ENCODE peak calls at places on chromosome 21, in four cellular contexts. O is Daoy, A is tibial nerve, F is H7. Y is an unnamed sample.

GRCh38 chr21:34157456-34158025 is 84.2 kb downstream of the MRPS6 start:
- DNase-seq in O (no peak), A (no peak), F (no peak), Y (no peak)

GRCh38 chr21:36854391-36854790 is 112.1 kb downstream of the HLCS start:
- DNase-seq in O (peak; percentile 58), A (no peak), F (peak; percentile 80), Y (no peak)

GRCh38 chr21:40924641-40925040 is 77.7 kb upstream of the DSCAM start:
- DNase-seq in O (no peak), A (no peak), F (no peak), Y (no peak)

GRCh38 chr21:31604591-31605190 is 54.8 kb upstream of the SOD1 start:
- DNase-seq in O (peak; percentile 80), A (peak; percentile 25), F (peak; percentile 72), Y (peak; percentile 23)

GRCh38 chr21:34243562-34243961 is 120.2 kb upstream of the KCNE2 start:
- DNase-seq in O (peak; percentile 18), A (no peak), F (peak; percentile 51), Y (no peak)

GRCh38 chr21:39153373-39153772 is 29.9 kb downstream of the PSMG1 start:
- DNase-seq in O (peak; percentile 35), A (no peak), F (peak; percentile 61), Y (no peak)

GRCh38 chr21:44710756-44711326 is 531 bp downstream of the TSPEAR start:
- DNase-seq in O (no peak), A (peak; percentile 7), F (peak; percentile 78), Y (no peak)

GRCh38 chr21:15682977-15683376 is 46.8 kb upstream of the USP25 start:
- DNase-seq in O (no peak), A (no peak), F (no peak), Y (no peak)

GRCh38 chr21:21907271-21907670 is 909.1 kb downstream of the NCAM2 start:
- DNase-seq in O (no peak), A (no peak), F (no peak), Y (no peak)

GRCh38 chr21:39347537-39347936 is 1.4 kb downstream of the HMGN1 start:
- DNase-seq in O (no peak), A (no peak), F (no peak), Y (no peak)

GRCh38 chr21:45517249-45518065 is 24.8 kb downstream of the SLC19A1 start:
- DNase-seq in O (no peak), A (no peak), F (no peak), Y (no peak)

GRCh38 chr21:34181418-34181817 is 108.0 kb downstream of the MRPS6 start:
- DNase-seq in O (no peak), A (no peak), F (no peak), Y (no peak)

GRCh38 chr21:42385619-42386018 is 10.2 kb downstream of the TMPRSS3 start:
- DNase-seq in O (no peak), A (no peak), F (no peak), Y (no peak)

GRCh38 chr21:30880914-30881313 is 466 bp downstream of the KRTAP11-1 start:
- DNase-seq in O (no peak), A (no peak), F (no peak), Y (no peak)

GRCh38 chr21:14955936-14956520 is 108.8 kb downstream of the NRIP1 start:
- DNase-seq in O (no peak), A (no peak), F (no peak), Y (no peak)

GRCh38 chr21:29718081-29718815 is 221.5 kb downstream of the GRIK1 start:
- DNase-seq in O (no peak), A (no peak), F (no peak), Y (no peak)

GRCh38 chr21:44709426-44710293 is 1.7 kb downstream of the TSPEAR start:
- DNase-seq in O (no peak), A (peak; percentile 11), F (peak; percentile 66), Y (no peak)

GRCh38 chr21:37139154-37139553 is 66.1 kb downstream of the TTC3 start:
- DNase-seq in O (no peak), A (no peak), F (no peak), Y (no peak)

GRCh38 chr21:42646836-42647235 is 6.6 kb upstream of the PDE9A start:
- DNase-seq in O (no peak), A (no peak), F (peak; percentile 46), Y (no peak)

GRCh38 chr21:28253378-28253777 is 739.3 kb downstream of the LTN1 start:
- DNase-seq in O (no peak), A (no peak), F (no peak), Y (no peak)

GRCh38 chr21:27246741-27247140 is 279.9 kb upstream of the ADAMTS5 start:
- DNase-seq in O (peak; percentile 63), A (no peak), F (no peak), Y (no peak)

GRCh38 chr21:34552324-34553198 is 40.6 kb upstream of the KCNE1 start:
- DNase-seq in O (no peak), A (no peak), F (no peak), Y (no peak)

GRCh38 chr21:37455504-37455911 is 88.9 kb downstream of the DYRK1A start:
- DNase-seq in O (peak; percentile 33), A (no peak), F (no peak), Y (no peak)

GRCh38 chr21:29499229-29499628 is 200.5 kb downstream of the BACH1 start:
- DNase-seq in O (no peak), A (no peak), F (no peak), Y (no peak)

GRCh38 chr21:14536929-14537328 is 9.2 kb downstream of the SAMSN1 start:
- DNase-seq in O (no peak), A (no peak), F (no peak), Y (no peak)